ENCODE peak calls at places on chromosome 19, in ten cellular contexts. One of them, this sample, is unnamed.
A peak's percentile ranks its signal among the peaks of the same experiment; 100 is the strongest.

GRCh38 chr19:31304877-31305312 is 44.3 kb downstream of the TSHZ3 start:
- DNase-seq in lower leg skin: no peak
- DNase-seq in fibroblast of pulmonary artery: peak; percentile 3
- DNase-seq in GM23338: no peak
- DNase-seq in tibial artery: no peak
- DNase-seq in kidney epithelial cell: no peak
- DNase-seq in Caco-2: no peak
- DNase-seq in cardiac fibroblast: no peak
- DNase-seq in thoracic aorta: no peak
- DNase-seq in A549: no peak
- DNase-seq in this sample: no peak

GRCh38 chr19:6060600-6061391 is 49.5 kb downstream of the RFX2 start:
- DNase-seq in lower leg skin: peak; percentile 91
- DNase-seq in fibroblast of pulmonary artery: peak; percentile 23
- DNase-seq in GM23338: no peak
- DNase-seq in tibial artery: no peak
- DNase-seq in kidney epithelial cell: peak; percentile 44
- DNase-seq in Caco-2: no peak
- DNase-seq in cardiac fibroblast: peak; percentile 17
- DNase-seq in thoracic aorta: no peak
- DNase-seq in A549: no peak
- DNase-seq in this sample: no peak

GRCh38 chr19:18292460-18292809 is 11.0 kb upstream of the JUND start:
- DNase-seq in lower leg skin: peak; percentile 90
- DNase-seq in fibroblast of pulmonary artery: no peak
- DNase-seq in GM23338: peak; percentile 70
- DNase-seq in tibial artery: no peak
- DNase-seq in kidney epithelial cell: no peak
- DNase-seq in Caco-2: no peak
- DNase-seq in cardiac fibroblast: peak; percentile 47
- DNase-seq in thoracic aorta: no peak
- DNase-seq in A549: peak; percentile 30
- DNase-seq in this sample: no peak

GRCh38 chr19:10219678-10220077 is 11.5 kb downstream of the S1PR2 start:
- DNase-seq in lower leg skin: no peak
- DNase-seq in fibroblast of pulmonary artery: peak; percentile 49
- DNase-seq in GM23338: peak; percentile 87
- DNase-seq in tibial artery: no peak
- DNase-seq in kidney epithelial cell: no peak
- DNase-seq in Caco-2: peak; percentile 31
- DNase-seq in cardiac fibroblast: no peak
- DNase-seq in thoracic aorta: no peak
- DNase-seq in A549: no peak
- DNase-seq in this sample: no peak

GRCh38 chr19:51687791-51688664 is 5.1 kb upstream of the SPACA6 start:
- DNase-seq in lower leg skin: peak; percentile 93
- DNase-seq in fibroblast of pulmonary artery: peak; percentile 60
- DNase-seq in GM23338: peak; percentile 83
- DNase-seq in tibial artery: peak; percentile 68
- DNase-seq in kidney epithelial cell: no peak
- DNase-seq in Caco-2: peak; percentile 37
- DNase-seq in cardiac fibroblast: peak; percentile 67
- DNase-seq in thoracic aorta: peak; percentile 28
- DNase-seq in A549: peak; percentile 68
- DNase-seq in this sample: no peak

GRCh38 chr19:7293795-7294570 is at the start of gene INSR:
- DNase-seq in lower leg skin: peak; percentile 96
- DNase-seq in fibroblast of pulmonary artery: peak; percentile 90
- DNase-seq in GM23338: peak; percentile 93
- DNase-seq in tibial artery: peak; percentile 87
- DNase-seq in kidney epithelial cell: peak; percentile 23
- DNase-seq in Caco-2: peak; percentile 94
- DNase-seq in cardiac fibroblast: peak; percentile 90
- DNase-seq in thoracic aorta: peak; percentile 53
- DNase-seq in A549: peak; percentile 81
- DNase-seq in this sample: peak; percentile 12

GRCh38 chr19:50964266-50964665 is 5.1 kb downstream of the KLK6 start:
- DNase-seq in lower leg skin: no peak
- DNase-seq in fibroblast of pulmonary artery: no peak
- DNase-seq in GM23338: no peak
- DNase-seq in tibial artery: no peak
- DNase-seq in kidney epithelial cell: no peak
- DNase-seq in Caco-2: no peak
- DNase-seq in cardiac fibroblast: no peak
- DNase-seq in thoracic aorta: no peak
- DNase-seq in A549: no peak
- DNase-seq in this sample: no peak

GRCh38 chr19:4861147-4861546 is 6.3 kb downstream of the PLIN3 start:
- DNase-seq in lower leg skin: peak; percentile 91
- DNase-seq in fibroblast of pulmonary artery: no peak
- DNase-seq in GM23338: no peak
- DNase-seq in tibial artery: no peak
- DNase-seq in kidney epithelial cell: no peak
- DNase-seq in Caco-2: peak; percentile 85
- DNase-seq in cardiac fibroblast: no peak
- DNase-seq in thoracic aorta: no peak
- DNase-seq in A549: no peak
- DNase-seq in this sample: no peak

GRCh38 chr19:33167438-33167837 is 26.7 kb upstream of the LRP3 start:
- DNase-seq in lower leg skin: no peak
- DNase-seq in fibroblast of pulmonary artery: no peak
- DNase-seq in GM23338: no peak
- DNase-seq in tibial artery: no peak
- DNase-seq in kidney epithelial cell: no peak
- DNase-seq in Caco-2: no peak
- DNase-seq in cardiac fibroblast: no peak
- DNase-seq in thoracic aorta: no peak
- DNase-seq in A549: no peak
- DNase-seq in this sample: no peak

GRCh38 chr19:58417071-58417470 is 8.6 kb downstream of the ZNF584 start:
- DNase-seq in lower leg skin: no peak
- DNase-seq in fibroblast of pulmonary artery: no peak
- DNase-seq in GM23338: no peak
- DNase-seq in tibial artery: no peak
- DNase-seq in kidney epithelial cell: no peak
- DNase-seq in Caco-2: no peak
- DNase-seq in cardiac fibroblast: no peak
- DNase-seq in thoracic aorta: no peak
- DNase-seq in A549: no peak
- DNase-seq in this sample: no peak

GRCh38 chr19:47331490-47331889 is 485 bp upstream of the C5AR2 start:
- DNase-seq in lower leg skin: no peak
- DNase-seq in fibroblast of pulmonary artery: no peak
- DNase-seq in GM23338: no peak
- DNase-seq in tibial artery: no peak
- DNase-seq in kidney epithelial cell: no peak
- DNase-seq in Caco-2: no peak
- DNase-seq in cardiac fibroblast: no peak
- DNase-seq in thoracic aorta: no peak
- DNase-seq in A549: no peak
- DNase-seq in this sample: no peak

GRCh38 chr19:11130824-11131455 is 24.6 kb downstream of the SPC24 start:
- DNase-seq in lower leg skin: peak; percentile 96
- DNase-seq in fibroblast of pulmonary artery: peak; percentile 74
- DNase-seq in GM23338: peak; percentile 85
- DNase-seq in tibial artery: peak; percentile 83
- DNase-seq in kidney epithelial cell: no peak
- DNase-seq in Caco-2: peak; percentile 88
- DNase-seq in cardiac fibroblast: peak; percentile 85
- DNase-seq in thoracic aorta: peak; percentile 33
- DNase-seq in A549: peak; percentile 80
- DNase-seq in this sample: no peak

GRCh38 chr19:4589579-4590410 is 30.3 kb upstream of the SEMA6B start:
- DNase-seq in lower leg skin: no peak
- DNase-seq in fibroblast of pulmonary artery: no peak
- DNase-seq in GM23338: peak; percentile 54
- DNase-seq in tibial artery: no peak
- DNase-seq in kidney epithelial cell: no peak
- DNase-seq in Caco-2: peak; percentile 64
- DNase-seq in cardiac fibroblast: no peak
- DNase-seq in thoracic aorta: no peak
- DNase-seq in A549: no peak
- DNase-seq in this sample: no peak

GRCh38 chr19:11763611-11764010 is 3.2 kb upstream of the ZNF441 start:
- DNase-seq in lower leg skin: no peak
- DNase-seq in fibroblast of pulmonary artery: no peak
- DNase-seq in GM23338: no peak
- DNase-seq in tibial artery: no peak
- DNase-seq in kidney epithelial cell: no peak
- DNase-seq in Caco-2: no peak
- DNase-seq in cardiac fibroblast: no peak
- DNase-seq in thoracic aorta: no peak
- DNase-seq in A549: no peak
- DNase-seq in this sample: no peak

GRCh38 chr19:45547211-45547770 is 37.3 kb downstream of the OPA3 start:
- DNase-seq in lower leg skin: no peak
- DNase-seq in fibroblast of pulmonary artery: no peak
- DNase-seq in GM23338: no peak
- DNase-seq in tibial artery: no peak
- DNase-seq in kidney epithelial cell: no peak
- DNase-seq in Caco-2: no peak
- DNase-seq in cardiac fibroblast: no peak
- DNase-seq in thoracic aorta: no peak
- DNase-seq in A549: no peak
- DNase-seq in this sample: no peak

GRCh38 chr19:18063463-18063862 is 23.3 kb downstream of the IL12RB1 start:
- DNase-seq in lower leg skin: no peak
- DNase-seq in fibroblast of pulmonary artery: no peak
- DNase-seq in GM23338: peak; percentile 52
- DNase-seq in tibial artery: no peak
- DNase-seq in kidney epithelial cell: no peak
- DNase-seq in Caco-2: peak; percentile 19
- DNase-seq in cardiac fibroblast: peak; percentile 32
- DNase-seq in thoracic aorta: no peak
- DNase-seq in A549: no peak
- DNase-seq in this sample: no peak

GRCh38 chr19:10975374-10976036 is 14.7 kb downstream of the SMARCA4 start:
- DNase-seq in lower leg skin: no peak
- DNase-seq in fibroblast of pulmonary artery: peak; percentile 77
- DNase-seq in GM23338: no peak
- DNase-seq in tibial artery: peak; percentile 52
- DNase-seq in kidney epithelial cell: no peak
- DNase-seq in Caco-2: no peak
- DNase-seq in cardiac fibroblast: peak; percentile 62
- DNase-seq in thoracic aorta: no peak
- DNase-seq in A549: no peak
- DNase-seq in this sample: no peak

DNA sequence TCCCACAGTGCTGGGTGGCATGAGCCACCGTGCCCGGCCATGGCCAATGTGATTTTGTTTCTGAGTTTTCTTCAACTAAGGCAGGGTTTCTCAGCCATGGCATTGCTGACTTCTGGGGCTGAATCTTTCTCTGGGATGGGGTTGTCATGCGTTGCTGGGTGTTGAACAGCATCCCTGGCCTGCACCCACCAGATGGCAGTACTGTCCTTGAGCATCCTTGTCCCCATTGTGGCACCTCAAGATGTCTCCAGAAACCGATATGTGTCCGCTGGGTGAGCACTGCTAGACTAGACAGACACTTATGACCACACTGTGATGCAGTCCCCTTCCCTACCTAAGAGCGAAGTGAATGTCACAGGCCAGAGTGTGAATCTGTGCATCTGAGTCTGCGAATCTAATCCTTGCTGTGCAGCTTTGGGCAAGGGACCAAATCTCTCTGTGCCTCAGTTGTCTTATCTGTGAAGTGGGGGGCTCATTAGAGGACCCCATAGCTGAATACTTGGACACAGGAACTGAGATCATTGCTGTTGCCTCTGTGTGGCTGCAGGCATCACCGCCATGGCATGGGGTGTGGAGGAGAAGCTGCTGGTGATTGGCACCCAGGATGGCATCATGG is 50.3 kb upstream of the SIN3B start:
- DNase-seq in lower leg skin: no peak
- DNase-seq in fibroblast of pulmonary artery: peak; percentile 72
- DNase-seq in GM23338: peak; percentile 87
- DNase-seq in tibial artery: peak; percentile 24
- DNase-seq in kidney epithelial cell: peak; percentile 21
- DNase-seq in Caco-2: peak; percentile 63
- DNase-seq in cardiac fibroblast: peak; percentile 73
- DNase-seq in thoracic aorta: no peak
- DNase-seq in A549: peak; percentile 75
- DNase-seq in this sample: peak; percentile 30
- TF ChIP-seq CTCF in lower leg skin: no peak
- TF ChIP-seq CTCF in fibroblast of pulmonary artery: peak; percentile 69
- TF ChIP-seq CTCF in GM23338: peak; percentile 97
- TF ChIP-seq CTCF in tibial artery: peak; percentile 21
- TF ChIP-seq CTCF in kidney epithelial cell: peak; percentile 62
- TF ChIP-seq CTCF in Caco-2: peak; percentile 56
- TF ChIP-seq CTCF in cardiac fibroblast: peak; percentile 77
- TF ChIP-seq CTCF in thoracic aorta: peak; percentile 22
- TF ChIP-seq CTCF in A549: peak; percentile 58
- TF ChIP-seq CTCF in this sample: peak; percentile 72

GRCh38 chr19:53608381-53608780 is 23.4 kb upstream of the DPRX start:
- DNase-seq in lower leg skin: no peak
- DNase-seq in fibroblast of pulmonary artery: no peak
- DNase-seq in GM23338: no peak
- DNase-seq in tibial artery: no peak
- DNase-seq in kidney epithelial cell: no peak
- DNase-seq in Caco-2: no peak
- DNase-seq in cardiac fibroblast: no peak
- DNase-seq in thoracic aorta: no peak
- DNase-seq in A549: no peak
- DNase-seq in this sample: no peak

GRCh38 chr19:53612762-53613526 is 18.9 kb upstream of the DPRX start:
- DNase-seq in lower leg skin: no peak
- DNase-seq in fibroblast of pulmonary artery: no peak
- DNase-seq in GM23338: peak; percentile 93
- DNase-seq in tibial artery: no peak
- DNase-seq in kidney epithelial cell: no peak
- DNase-seq in Caco-2: peak; percentile 92
- DNase-seq in cardiac fibroblast: no peak
- DNase-seq in thoracic aorta: no peak
- DNase-seq in A549: no peak
- DNase-seq in this sample: no peak
- H3K4me3 ChIP-seq in lower leg skin: no peak overlapping the region
- H3K4me3 ChIP-seq in fibroblast of pulmonary artery: no peak overlapping the region
- H3K4me3 ChIP-seq in GM23338: peak overlapping the region; percentile 0
- H3K4me3 ChIP-seq in tibial artery: no peak overlapping the region
- H3K4me3 ChIP-seq in kidney epithelial cell: no peak overlapping the region
- H3K4me3 ChIP-seq in Caco-2: peak overlapping the region; percentile 0
- H3K4me3 ChIP-seq in cardiac fibroblast: no peak overlapping the region
- H3K4me3 ChIP-seq in thoracic aorta: no peak overlapping the region
- H3K4me3 ChIP-seq in A549: no peak overlapping the region
- H3K4me3 ChIP-seq in this sample: no peak overlapping the region

GRCh38 chr19:12794196-12794921 is 3.1 kb downstream of the JUNB start:
- DNase-seq in lower leg skin: no peak
- DNase-seq in fibroblast of pulmonary artery: peak; percentile 76
- DNase-seq in GM23338: no peak
- DNase-seq in tibial artery: no peak
- DNase-seq in kidney epithelial cell: no peak
- DNase-seq in Caco-2: no peak
- DNase-seq in cardiac fibroblast: peak; percentile 65
- DNase-seq in thoracic aorta: no peak
- DNase-seq in A549: no peak
- DNase-seq in this sample: no peak
- TF ChIP-seq CTCF in lower leg skin: no peak
- TF ChIP-seq CTCF in fibroblast of pulmonary artery: no peak
- TF ChIP-seq CTCF in GM23338: no peak
- TF ChIP-seq CTCF in tibial artery: peak; percentile 3
- TF ChIP-seq CTCF in kidney epithelial cell: no peak
- TF ChIP-seq CTCF in Caco-2: no peak
- TF ChIP-seq CTCF in cardiac fibroblast: no peak
- TF ChIP-seq CTCF in thoracic aorta: no peak
- TF ChIP-seq CTCF in A549: no peak
- TF ChIP-seq CTCF in this sample: no peak

GRCh38 chr19:35115538-35115951 is at the start of gene FXYD3:
- DNase-seq in lower leg skin: no peak
- DNase-seq in fibroblast of pulmonary artery: no peak
- DNase-seq in GM23338: no peak
- DNase-seq in tibial artery: no peak
- DNase-seq in kidney epithelial cell: no peak
- DNase-seq in Caco-2: no peak
- DNase-seq in cardiac fibroblast: no peak
- DNase-seq in thoracic aorta: no peak
- DNase-seq in A549: no peak
- DNase-seq in this sample: no peak
- H3K4me3 ChIP-seq in lower leg skin: peak within 1 kb of the TSS; percentile 36
- H3K4me3 ChIP-seq in fibroblast of pulmonary artery: no peak within 1 kb of the TSS
- H3K4me3 ChIP-seq in GM23338: peak within 1 kb of the TSS; percentile 52
- H3K4me3 ChIP-seq in tibial artery: peak within 1 kb of the TSS; percentile 13
- H3K4me3 ChIP-seq in kidney epithelial cell: no peak within 1 kb of the TSS
- H3K4me3 ChIP-seq in Caco-2: peak within 1 kb of the TSS; percentile 45
- H3K4me3 ChIP-seq in cardiac fibroblast: no peak within 1 kb of the TSS
- H3K4me3 ChIP-seq in thoracic aorta: peak within 1 kb of the TSS; percentile 64
- H3K4me3 ChIP-seq in A549: peak within 1 kb of the TSS; percentile 6
- H3K4me3 ChIP-seq in this sample: no peak within 1 kb of the TSS

This sample was measured in HFF-Myc.